ENCODE peak calls at places on chromosome 3, in eight cellular contexts. P, F, A, U, B, W, Z and H are unnamed samples.

GRCh38 chr3:66527253-66527652 is 26.4 kb upstream of the LRIG1 start:
- DNase-seq in P (no peak), F (no peak), A (no peak), U (no peak), B (no peak), W (no peak), Z (no peak), H (no peak)

GRCh38 chr3:192417012-192417411 is 310.3 kb downstream of the FGF12 start:
- DNase-seq in P (no peak), F (no peak), A (no peak), U (peak), B (no peak), W (no peak), Z (no peak), H (no peak)

GRCh38 chr3:161914703-161915102 is 418.1 kb downstream of the OTOL1 start:
- DNase-seq in P (no peak), F (no peak), A (peak), U (no peak), B (no peak), W (no peak), Z (peak), H (no peak)

GRCh38 chr3:113601240-113601639 is 68.9 kb downstream of the SIDT1 start:
- DNase-seq in P (no peak), F (no peak), A (no peak), U (no peak), B (no peak), W (no peak), Z (no peak), H (no peak)

GRCh38 chr3:57105585-57105984 is 45.1 kb downstream of the SPATA12 start:
- DNase-seq in P (no peak), F (no peak), A (no peak), U (no peak), B (no peak), W (no peak), Z (no peak), H (no peak)

GRCh38 chr3:126908752-126909275 is 74.1 kb upstream of the PLXNA1 start:
- DNase-seq in P (no peak), F (no peak), A (no peak), U (no peak), B (no peak), W (no peak), Z (peak), H (no peak)

GRCh38 chr3:169818330-169818729 is 5.6 kb upstream of the LRRC34 start:
- DNase-seq in P (no peak), F (no peak), A (no peak), U (no peak), B (no peak), W (no peak), Z (no peak), H (no peak)

GRCh38 chr3:124770341-124771082 is 40.3 kb downstream of the UMPS start:
- DNase-seq in P (no peak), F (no peak), A (no peak), U (no peak), B (no peak), W (no peak), Z (no peak), H (no peak)

GRCh38 chr3:47113669-47114365 is 50.1 kb downstream of the SETD2 start:
- DNase-seq in P (no peak), F (no peak), A (no peak), U (no peak), B (no peak), W (no peak), Z (no peak), H (no peak)

GRCh38 chr3:57890874-57891273 is 117.3 kb upstream of the FLNB start:
- DNase-seq in P (no peak), F (no peak), A (no peak), U (no peak), B (no peak), W (no peak), Z (no peak), H (no peak)

GRCh38 chr3:42908675-42909074 is 2.7 kb downstream of the ZNF662 start:
- DNase-seq in P (no peak), F (no peak), A (no peak), U (no peak), B (no peak), W (no peak), Z (no peak), H (peak)

GRCh38 chr3:167814441-167814951 is 79.0 kb downstream of the SERPINI1 start:
- DNase-seq in P (no peak), F (no peak), A (no peak), U (no peak), B (no peak), W (no peak), Z (no peak), H (no peak)

GRCh38 chr3:126103121-126104027 is 19.4 kb upstream of the SLC41A3 start:
- DNase-seq in P (no peak), F (no peak), A (no peak), U (no peak), B (no peak), W (no peak), Z (peak), H (peak)

GRCh38 chr3:105516972-105517371 is 150.3 kb downstream of the ALCAM start:
- DNase-seq in P (no peak), F (no peak), A (no peak), U (no peak), B (no peak), W (no peak), Z (no peak), H (no peak)

GRCh38 chr3:196053487-196053886 is 28.4 kb downstream of the TFRC start:
- DNase-seq in P (no peak), F (no peak), A (no peak), U (no peak), B (no peak), W (no peak), Z (no peak), H (no peak)
- TF ChIP-seq POLR2A in P (no peak), F (no peak), A (no peak), U (no peak), B (no peak), W (no peak), Z (no peak), H (no peak)

DNA sequence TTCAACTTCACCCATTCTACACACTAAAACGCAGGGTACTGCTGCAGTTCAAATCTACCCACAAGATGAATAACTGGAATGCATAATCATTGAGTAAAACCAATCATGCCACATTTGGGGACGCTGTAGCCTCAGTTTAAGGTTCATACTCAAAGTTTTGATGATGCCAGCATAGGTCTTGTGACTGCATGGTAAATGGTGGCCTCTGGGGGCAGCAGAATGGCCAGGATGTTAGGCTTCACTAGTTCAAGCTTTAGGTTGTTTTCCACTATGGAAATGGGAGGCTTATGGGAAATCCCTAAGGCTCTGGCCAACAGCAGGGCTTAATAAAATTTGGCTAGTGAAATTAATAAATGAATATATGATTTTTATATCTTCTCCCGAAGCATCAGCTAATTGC is 104.3 kb upstream of the TSC22D2 start:
- DNase-seq in P (peak), F (no peak), A (no peak), U (no peak), B (no peak), W (no peak), Z (no peak), H (no peak)
- TF ChIP-seq CTCF in P (peak), F (peak), A (no peak), U (peak), B (no peak), W (no peak), Z (no peak), H (no peak)

DNA sequence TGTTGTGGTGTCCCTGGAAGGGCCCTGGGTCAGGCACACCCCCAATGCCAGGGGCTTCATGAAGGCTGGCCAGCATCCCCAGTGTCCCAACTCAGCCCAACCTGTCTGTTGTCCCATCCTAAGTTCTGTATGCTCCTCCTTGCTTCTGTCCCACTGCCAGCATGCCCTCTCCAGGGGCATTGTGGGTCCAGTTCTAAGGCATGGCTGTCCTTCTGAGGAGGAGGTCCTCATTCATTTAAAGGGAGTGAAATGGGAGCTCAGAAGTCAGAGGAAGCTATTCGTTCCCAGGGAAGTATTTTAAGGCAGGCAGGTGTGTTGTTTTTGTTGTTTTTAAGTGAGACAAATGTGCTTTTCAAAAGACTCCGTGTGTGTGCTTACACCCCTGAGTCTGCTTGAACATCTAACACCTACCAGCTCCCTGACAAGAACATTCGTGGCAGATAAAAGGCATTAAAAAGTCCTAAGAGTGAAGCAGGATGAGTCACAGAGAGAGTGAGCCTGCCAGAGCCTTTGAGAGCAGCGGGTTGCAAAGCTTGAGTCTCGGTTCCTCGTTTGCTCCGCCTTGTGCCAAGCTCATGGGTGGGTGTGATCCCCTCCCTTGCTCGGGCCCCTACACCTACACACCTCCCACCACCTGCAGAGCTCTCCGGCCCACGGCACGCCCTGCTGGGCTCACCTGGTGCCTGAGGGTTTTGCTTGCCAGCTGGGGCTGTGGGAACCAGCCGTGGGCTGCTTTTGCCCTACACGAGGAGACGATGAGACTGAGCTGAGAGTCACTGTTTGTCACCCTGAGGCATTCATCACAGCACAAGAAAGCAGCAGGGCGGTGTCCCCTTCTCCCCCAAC is 183.4 kb upstream of the TOPAZ1 start:
- DNase-seq in P (no peak), F (no peak), A (no peak), U (no peak), B (no peak), W (no peak), Z (no peak), H (no peak)
- H3K4me3 ChIP-seq in P (no peak), F (no peak), A (no peak), U (no peak), B (no peak), W (no peak), Z (no peak), H (no peak)

GRCh38 chr3:111035896-111036295 is 35.7 kb upstream of the NECTIN3 start:
- DNase-seq in P (no peak), F (no peak), A (no peak), U (no peak), B (no peak), W (no peak), Z (no peak), H (no peak)
- TF ChIP-seq POLR2A in P (no peak), F (no peak), A (no peak), U (no peak), B (no peak), W (no peak), Z (no peak), H (no peak)

GRCh38 chr3:143977326-143978262 is 6.0 kb downstream of the DIPK2A start:
- DNase-seq in P (no peak), F (no peak), A (no peak), U (no peak), B (no peak), W (no peak), Z (no peak), H (no peak)

GRCh38 chr3:143974877-143975238 is 3.2 kb downstream of the DIPK2A start:
- DNase-seq in P (no peak), F (no peak), A (no peak), U (peak), B (no peak), W (no peak), Z (no peak), H (no peak)

GRCh38 chr3:143974181-143974876 is 2.7 kb downstream of the DIPK2A start:
- DNase-seq in P (no peak), F (no peak), A (no peak), U (peak), B (no peak), W (no peak), Z (no peak), H (no peak)

GRCh38 chr3:143973352-143974021 is 1.9 kb downstream of the DIPK2A start:
- DNase-seq in P (peak), F (no peak), A (no peak), U (peak), B (no peak), W (no peak), Z (no peak), H (no peak)

GRCh38 chr3:143975549-143976152 is 4.0 kb downstream of the DIPK2A start:
- DNase-seq in P (peak), F (no peak), A (no peak), U (peak), B (no peak), W (no peak), Z (no peak), H (no peak)
- TF ChIP-seq CTCF in P (peak), F (peak), A (peak), U (peak), B (no peak), W (peak), Z (peak), H (peak)